ENCODE peak calls at places on chromosomes 13 and 19, in seven cellular contexts. T is neural crest cell; D is NAMALWA; E is GM03348; Z is stimulated activated CD8-positive, alpha-beta memory T cell treated with anti-CD3 and anti-CD28 coated beads, Interleukin-15, amount 100 ng/mL, for 1 hour; Y is activated naive CD4-positive, alpha-beta T cell treated with anti-CD3 and anti-CD28 coated beads, Interleukin-2, amount 50 U/mL, for 72 hours; V is GM10248. A is an unnamed sample.

GRCh38 chr13:111458739-111459138 is 138.3 kb downstream of the TEX29 start:
- DNase-seq in V (no peak), T (no peak), D (peak; percentile 20), E (no peak), Y (no peak), Z (no peak), A (no peak)

GRCh38 chr13:65499251-65499650 is 1730.9 kb downstream of the PCDH9 start:
- DNase-seq in Z (no peak), V (no peak), D (no peak), E (peak; percentile 18), Y (no peak), T (no peak), A (no peak)

GRCh38 chr19:18611327-18612050 is 1.2 kb upstream of the TMEM59L start:
- DNase-seq in D (no peak), Z (no peak), T (no peak), Y (no peak), V (no peak), E (no peak), A (no peak)

GRCh38 chr13:43742911-43743310 is 43.9 kb downstream of the ENOX1 start:
- DNase-seq in E (no peak), D (no peak), T (no peak), Z (no peak), Y (no peak), V (no peak), A (no peak)

GRCh38 chr13:21767032-21767431 is 96.2 kb downstream of the FGF9 start:
- DNase-seq in Y (no peak), V (no peak), Z (no peak), E (no peak), T (no peak), D (no peak), A (no peak)

GRCh38 chr19:17794731-17795494 is at the start of gene B3GNT3:
- DNase-seq in E (no peak), V (no peak), Z (no peak), D (no peak), Y (no peak), T (no peak), A (no peak)

GRCh38 chr19:42401365-42402303 is 11.5 kb upstream of the CNFN start:
- DNase-seq in E (peak; percentile 89), V (peak; percentile 73), Y (peak; percentile 79), D (peak; percentile 78), Z (peak; percentile 58), T (peak; percentile 94), A (peak; percentile 24)

GRCh38 chr13:45113809-45114208 is 6.5 kb upstream of the GTF2F2 start:
- DNase-seq in Z (no peak), E (no peak), Y (no peak), D (no peak), T (no peak), V (no peak), A (no peak)

GRCh38 chr19:54133312-54133956 is 4.1 kb upstream of the CNOT3 start:
- DNase-seq in Z (no peak), E (no peak), V (no peak), T (no peak), Y (no peak), D (peak; percentile 42), A (no peak)

GRCh38 chr13:79451500-79451962 is 29.4 kb upstream of the NDFIP2 start:
- DNase-seq in D (peak; percentile 18), Y (peak; percentile 85), E (peak; percentile 82), V (peak; percentile 74), Z (peak; percentile 73), T (no peak), A (peak; percentile 85)

GRCh38 chr13:36130542-36131214 is 504 bp downstream of the DCLK1 start:
- DNase-seq in Z (no peak), E (peak; percentile 42), T (peak; percentile 25), V (no peak), Y (no peak), D (no peak), A (no peak)

GRCh38 chr19:45958763-45959516 is 14.7 kb downstream of the NOVA2 start:
- DNase-seq in V (no peak), T (no peak), E (no peak), D (no peak), Z (no peak), Y (no peak), A (no peak)

GRCh38 chr19:44846455-44847143 is 502 bp downstream of the NECTIN2 start:
- DNase-seq in Z (no peak), D (no peak), Y (no peak), T (peak; percentile 37), V (peak; percentile 16), E (peak; percentile 36), A (peak; percentile 23)

GRCh38 chr19:41895745-41896580 is 13.0 kb downstream of the ARHGEF1 start:
- DNase-seq in E (no peak), Z (no peak), T (no peak), V (no peak), D (peak; percentile 76), Y (no peak), A (no peak)

GRCh38 chr19:3745363-3746045 is 16.0 kb downstream of the APBA3 start:
- DNase-seq in E (no peak), T (no peak), Y (no peak), Z (no peak), V (no peak), D (no peak), A (no peak)

GRCh38 chr19:9128171-9128570 is 1.4 kb upstream of the OR7G3 start:
- DNase-seq in T (no peak), E (no peak), V (no peak), Z (no peak), Y (no peak), D (no peak), A (no peak)

GRCh38 chr19:44738603-44739585 is 9.6 kb upstream of the BCL3 start:
- DNase-seq in Z (no peak), Y (no peak), T (no peak), E (no peak), D (no peak), V (peak; percentile 38), A (no peak)

GRCh38 chr13:83881917-83882625 is at the start of gene SLITRK1:
- DNase-seq in V (peak; percentile 18), D (peak; percentile 6), Y (no peak), E (peak; percentile 81), T (peak; percentile 93), Z (no peak), A (peak; percentile 25)

GRCh38 chr13:98299954-98300350 is 122.9 kb upstream of the RNF113B start:
- DNase-seq in Y (no peak), E (peak; percentile 44), Z (no peak), V (no peak), T (no peak), D (no peak), A (no peak)

GRCh38 chr13:75550159-75550567 is 572 bp downstream of the UCHL3 start:
- DNase-seq in V (peak; percentile 23), Y (peak; percentile 13), T (no peak), D (peak; percentile 74), Z (no peak), E (peak; percentile 73), A (peak; percentile 76)

GRCh38 chr13:68895696-68896095 is 1211.9 kb upstream of the ATXN8OS start:
- DNase-seq in E (no peak), V (no peak), Y (no peak), D (no peak), T (no peak), Z (no peak), A (no peak)

GRCh38 chr13:42110410-42111155 is 62.1 kb downstream of the DGKH start:
- DNase-seq in Y (peak; percentile 56), Z (peak; percentile 16), E (peak; percentile 72), V (peak; percentile 51), T (peak; percentile 52), D (peak; percentile 87), A (peak; percentile 77)

GRCh38 chr13:105202384-105202783 is 1333.1 kb downstream of the EFNB2 start:
- DNase-seq in E (no peak), Y (no peak), V (no peak), D (peak; percentile 24), T (no peak), Z (no peak), A (peak; percentile 69)

GRCh38 chr19:17020823-17021222 is 5.8 kb downstream of the CPAMD8 start:
- DNase-seq in D (peak; percentile 95), E (no peak), T (no peak), Y (no peak), Z (no peak), V (no peak), A (no peak)

GRCh38 chr19:44552324-44552723 is 22.8 kb upstream of the CEACAM20 start:
- DNase-seq in V (no peak), Z (no peak), D (peak; percentile 73), T (peak; percentile 62), Y (peak; percentile 73), E (peak; percentile 24), A (no peak)

GRCh38 chr13:85236431-85236830 is 562.8 kb downstream of the SLITRK6 start:
- DNase-seq in V (no peak), E (no peak), Z (no peak), D (no peak), T (no peak), Y (no peak), A (no peak)

GRCh38 chr19:35409191-35409590 is 38.3 kb downstream of the GPR42 start:
- DNase-seq in Y (no peak), D (no peak), T (no peak), Z (no peak), V (no peak), E (no peak), A (no peak)

GRCh38 chr19:12544401-12544876 is 6.8 kb downstream of the ZNF564 start:
- DNase-seq in Y (no peak), T (no peak), E (no peak), D (no peak), Z (no peak), V (no peak), A (no peak)

GRCh38 chr13:51246411-51247298 is 24.5 kb downstream of the FAM124A start:
- DNase-seq in V (no peak), T (no peak), Z (no peak), E (no peak), Y (no peak), D (no peak), A (peak; percentile 79)

GRCh38 chr13:85313761-85314503 is 485.3 kb downstream of the SLITRK6 start:
- DNase-seq in Z (no peak), D (no peak), E (no peak), Y (no peak), T (no peak), V (no peak), A (no peak)

GRCh38 chr19:1068111-1069001 is 1.4 kb downstream of the ARHGAP45 start:
- DNase-seq in E (no peak), T (no peak), D (peak; percentile 55), V (peak; percentile 47), Y (no peak), Z (no peak), A (no peak)

GRCh38 chr13:38044067-38044466 is 174.5 kb upstream of the TRPC4 start:
- DNase-seq in V (no peak), Z (no peak), Y (no peak), E (no peak), T (no peak), D (no peak), A (no peak)

GRCh38 chr13:27440408-27440807 is 10.0 kb downstream of the MTIF3 start:
- DNase-seq in T (no peak), Y (no peak), V (no peak), Z (no peak), E (no peak), D (no peak), A (no peak)

GRCh38 chr13:74191036-74191809 is 57.0 kb upstream of the KLF12 start:
- DNase-seq in Z (no peak), D (no peak), Y (no peak), E (no peak), V (no peak), T (no peak), A (peak; percentile 9)

GRCh38 chr13:24214528-24214927 is 54.0 kb downstream of the SPATA13 start:
- DNase-seq in E (no peak), D (peak; percentile 74), Y (no peak), T (no peak), V (peak; percentile 43), Z (no peak), A (no peak)

A was measured in kidney glomerular epithelial cell.